ENCODE peak calls at places on chromosomes 13 and 19, in five cellular contexts. C is cardiac fibroblast; L is endothelial cell; O is stimulated activated CD8-positive, alpha-beta memory T cell treated with anti-CD3 and anti-CD28 coated beads, Interleukin-12 subunit alpha, Interleukin-12 subunit beta, amount 100 ng/mL, for 1 hour; S is T-helper 9 cell. I is an unnamed sample.
A peak's percentile ranks its signal among the peaks of the same experiment; 100 is the strongest.

GRCh38 chr13:50783940-50784339 is 59.6 kb downstream of the DLEU7 start:
- DNase-seq in C (no peak), L (no peak), O (no peak), S (no peak), I (no peak)

GRCh38 chr19:18425515-18426415 is 6.6 kb downstream of the SSBP4 start:
- DNase-seq in C (peak; percentile 74), L (no peak), O (no peak), S (no peak), I (peak; percentile 68)

GRCh38 chr13:108200781-108201398 is 14.4 kb downstream of the LIG4 start:
- DNase-seq in C (peak; percentile 3), L (no peak), O (no peak), S (no peak), I (peak; percentile 71)

GRCh38 chr13:23828866-23829265 is 60.3 kb downstream of the MIPEP start:
- DNase-seq in C (peak; percentile 22), L (no peak), O (no peak), S (no peak), I (peak; percentile 73)

GRCh38 chr13:99322297-99323103 is 15.3 kb upstream of the GPR183 start:
- DNase-seq in C (peak; percentile 63), L (no peak), O (no peak), S (no peak), I (peak; percentile 89)

GRCh38 chr19:37979547-37980082 is 72.6 kb downstream of the SIPA1L3 start:
- DNase-seq in C (no peak), L (no peak), O (no peak), S (no peak), I (no peak)

GRCh38 chr13:76937416-76937815 is 10.9 kb upstream of the ACOD1 start:
- DNase-seq in C (peak; percentile 94), L (no peak), O (no peak), S (no peak), I (peak; percentile 98)

GRCh38 chr13:73599232-73600128 is 534.7 kb downstream of the KLF12 start:
- DNase-seq in C (no peak), L (no peak), O (no peak), S (no peak), I (no peak)

GRCh38 chr13:46386426-46386995 is 541 bp downstream of the RUBCNL start:
- DNase-seq in C (no peak), L (no peak), O (no peak), S (no peak), I (no peak)

GRCh38 chr13:49400755-49401659 is 42.9 kb downstream of the CAB39L start:
- DNase-seq in C (peak; percentile 75), L (no peak), O (no peak), S (no peak), I (peak; percentile 18)

GRCh38 chr13:25375727-25376358 is 4.1 kb downstream of the ATP8A2 start:
- DNase-seq in C (peak; percentile 63), L (peak; percentile 68), O (peak; percentile 15), S (peak; percentile 6), I (peak; percentile 18)

GRCh38 chr19:38047048-38047435 is 140.0 kb downstream of the SIPA1L3 start:
- DNase-seq in C (no peak), L (no peak), O (no peak), S (no peak), I (no peak)

GRCh38 chr19:37902668-37903067 is 3.7 kb downstream of the WDR87 start:
- DNase-seq in C (peak; percentile 79), L (peak; percentile 87), O (peak; percentile 80), S (peak; percentile 76), I (peak; percentile 72)

GRCh38 chr13:67726979-67727378 is 496.8 kb upstream of the PCDH9 start:
- DNase-seq in C (no peak), L (no peak), O (no peak), S (no peak), I (no peak)

GRCh38 chr13:23867027-23867491 is 22.1 kb downstream of the MIPEP start:
- DNase-seq in C (peak; percentile 33), L (no peak), O (no peak), S (no peak), I (peak; percentile 58)

GRCh38 chr13:113044431-113045114 is 61.0 kb upstream of the F7 start:
- DNase-seq in C (no peak), L (no peak), O (no peak), S (no peak), I (no peak)

GRCh38 chr19:800360-801029 is 3.2 kb downstream of the PTBP1 start:
- DNase-seq in C (peak; percentile 65), L (no peak), O (no peak), S (no peak), I (no peak)

GRCh38 chr13:54210397-54211050 is 1181.9 kb downstream of the OLFM4 start:
- DNase-seq in C (no peak), L (no peak), O (no peak), S (no peak), I (no peak)

GRCh38 chr19:51142119-51142518 is at the start of gene SIGLEC7:
- DNase-seq in C (no peak), L (no peak), O (no peak), S (no peak), I (no peak)

GRCh38 chr19:50418186-50419021 is at the start of gene SPIB:
- DNase-seq in C (no peak), L (no peak), O (no peak), S (no peak), I (no peak)

GRCh38 chr19:38070573-38070972 is 153.4 kb downstream of the DPF1 start:
- DNase-seq in C (peak; percentile 43), L (no peak), O (no peak), S (no peak), I (peak; percentile 44)

GRCh38 chr13:73422973-73423372 is 364.2 kb downstream of the KLF5 start:
- DNase-seq in C (no peak), L (no peak), O (no peak), S (no peak), I (no peak)

GRCh38 chr19:47229674-47230121 is 1.3 kb downstream of the BBC3 start:
- DNase-seq in C (peak; percentile 41), L (no peak), O (no peak), S (no peak), I (peak; percentile 38)

GRCh38 chr13:85166891-85167290 is 632.3 kb downstream of the SLITRK6 start:
- DNase-seq in C (no peak), L (no peak), O (no peak), S (no peak), I (no peak)

GRCh38 chr19:34502582-34503545 is 21.3 kb downstream of the WTIP start:
- DNase-seq in C (peak; percentile 20), L (no peak), O (no peak), S (no peak), I (no peak)

GRCh38 chr13:35712907-35713685 is 236.6 kb upstream of the MAB21L1 start:
- DNase-seq in C (no peak), L (no peak), O (no peak), S (no peak), I (no peak)

GRCh38 chr19:42057856-42058255 is 12.2 kb downstream of the GRIK5 start:
- DNase-seq in C (no peak), L (no peak), O (no peak), S (no peak), I (no peak)

GRCh38 chr13:113969973-113970611 is 3.8 kb downstream of the C13orf46 start:
- DNase-seq in C (no peak), L (no peak), O (no peak), S (no peak), I (no peak)

GRCh38 chr19:50414850-50415660 is 3.7 kb upstream of the SPIB start:
- DNase-seq in C (peak; percentile 76), L (peak; percentile 89), O (peak; percentile 57), S (peak; percentile 72), I (peak; percentile 19)

GRCh38 chr13:29707876-29708543 is 112.5 kb upstream of the SLC7A1 start:
- DNase-seq in C (peak; percentile 51), L (peak; percentile 67), O (peak; percentile 8), S (peak; percentile 18), I (peak; percentile 48)

GRCh38 chr13:51912091-51912490 is 50.3 kb downstream of the CCDC70 start:
- DNase-seq in C (peak; percentile 5), L (no peak), O (no peak), S (no peak), I (no peak)